ENCODE peak calls at places on chromosomes 11 and 22, in five cellular contexts. One of them, this sample, is unnamed.

GRCh38 chr11:19892876-19893275 is 180.2 kb downstream of the NAV2 start:
- DNase-seq in neural crest cell: no peak
- DNase-seq in stimulated activated CD4-positive, alpha-beta T cell treated with anti-CD3 and anti-CD28 coated beads, Interleukin-15, amount 100 ng/mL, for 1 hour: no peak
- DNase-seq in astrocyte of the cerebellum: no peak
- DNase-seq in amygdala: no peak
- DNase-seq in this sample: no peak

GRCh38 chr22:26318975-26319374 is 110.1 kb upstream of the ASPHD2 start:
- DNase-seq in neural crest cell: no peak
- DNase-seq in stimulated activated CD4-positive, alpha-beta T cell treated with anti-CD3 and anti-CD28 coated beads, Interleukin-15, amount 100 ng/mL, for 1 hour: no peak
- DNase-seq in astrocyte of the cerebellum: no peak
- DNase-seq in amygdala: no peak
- DNase-seq in this sample: no peak

GRCh38 chr11:12841946-12842630 is 167.0 kb upstream of the RASSF10 start:
- DNase-seq in neural crest cell: no peak
- DNase-seq in stimulated activated CD4-positive, alpha-beta T cell treated with anti-CD3 and anti-CD28 coated beads, Interleukin-15, amount 100 ng/mL, for 1 hour: no peak
- DNase-seq in astrocyte of the cerebellum: peak
- DNase-seq in amygdala: no peak
- DNase-seq in this sample: no peak

GRCh38 chr11:120714448-120714847 is 202.9 kb downstream of the GRIK4 start:
- DNase-seq in neural crest cell: no peak
- DNase-seq in stimulated activated CD4-positive, alpha-beta T cell treated with anti-CD3 and anti-CD28 coated beads, Interleukin-15, amount 100 ng/mL, for 1 hour: no peak
- DNase-seq in astrocyte of the cerebellum: no peak
- DNase-seq in amygdala: no peak
- DNase-seq in this sample: no peak

GRCh38 chr22:24359452-24360120 is 67.8 kb upstream of the ADORA2A start:
- DNase-seq in neural crest cell: no peak
- DNase-seq in stimulated activated CD4-positive, alpha-beta T cell treated with anti-CD3 and anti-CD28 coated beads, Interleukin-15, amount 100 ng/mL, for 1 hour: no peak
- DNase-seq in astrocyte of the cerebellum: no peak
- DNase-seq in amygdala: no peak
- DNase-seq in this sample: no peak

GRCh38 chr11:16194566-16194965 is 161.8 kb downstream of the SOX6 start:
- DNase-seq in neural crest cell: no peak
- DNase-seq in stimulated activated CD4-positive, alpha-beta T cell treated with anti-CD3 and anti-CD28 coated beads, Interleukin-15, amount 100 ng/mL, for 1 hour: no peak
- DNase-seq in astrocyte of the cerebellum: peak
- DNase-seq in amygdala: no peak
- DNase-seq in this sample: no peak

GRCh38 chr22:37282385-37282677 is at the start of gene CYTH4:
- DNase-seq in neural crest cell: no peak
- DNase-seq in stimulated activated CD4-positive, alpha-beta T cell treated with anti-CD3 and anti-CD28 coated beads, Interleukin-15, amount 100 ng/mL, for 1 hour: peak
- DNase-seq in astrocyte of the cerebellum: no peak
- DNase-seq in amygdala: no peak
- DNase-seq in this sample: peak

GRCh38 chr22:34851918-34852662 is 213.9 kb upstream of the ISX start:
- DNase-seq in neural crest cell: no peak
- DNase-seq in stimulated activated CD4-positive, alpha-beta T cell treated with anti-CD3 and anti-CD28 coated beads, Interleukin-15, amount 100 ng/mL, for 1 hour: no peak
- DNase-seq in astrocyte of the cerebellum: no peak
- DNase-seq in amygdala: no peak
- DNase-seq in this sample: no peak

GRCh38 chr11:353315-353857 is 15.9 kb upstream of the B4GALNT4 start:
- DNase-seq in neural crest cell: no peak
- DNase-seq in stimulated activated CD4-positive, alpha-beta T cell treated with anti-CD3 and anti-CD28 coated beads, Interleukin-15, amount 100 ng/mL, for 1 hour: no peak
- DNase-seq in astrocyte of the cerebellum: peak
- DNase-seq in amygdala: no peak
- DNase-seq in this sample: peak

GRCh38 chr22:28410050-28410816 is 269.4 kb downstream of the TTC28 start:
- DNase-seq in neural crest cell: no peak
- DNase-seq in stimulated activated CD4-positive, alpha-beta T cell treated with anti-CD3 and anti-CD28 coated beads, Interleukin-15, amount 100 ng/mL, for 1 hour: no peak
- DNase-seq in astrocyte of the cerebellum: peak
- DNase-seq in amygdala: no peak
- DNase-seq in this sample: no peak

GRCh38 chr11:121089566-121089965 is 11.5 kb upstream of the TECTA start:
- DNase-seq in neural crest cell: no peak
- DNase-seq in stimulated activated CD4-positive, alpha-beta T cell treated with anti-CD3 and anti-CD28 coated beads, Interleukin-15, amount 100 ng/mL, for 1 hour: no peak
- DNase-seq in astrocyte of the cerebellum: no peak
- DNase-seq in amygdala: no peak
- DNase-seq in this sample: no peak

GRCh38 chr11:94674005-94674491 is 94.1 kb upstream of the AMOTL1 start:
- DNase-seq in neural crest cell: no peak
- DNase-seq in stimulated activated CD4-positive, alpha-beta T cell treated with anti-CD3 and anti-CD28 coated beads, Interleukin-15, amount 100 ng/mL, for 1 hour: no peak
- DNase-seq in astrocyte of the cerebellum: no peak
- DNase-seq in amygdala: no peak
- DNase-seq in this sample: no peak

GRCh38 chr11:33692013-33692504 is 8.6 kb downstream of the C11orf91 start:
- DNase-seq in neural crest cell: no peak
- DNase-seq in stimulated activated CD4-positive, alpha-beta T cell treated with anti-CD3 and anti-CD28 coated beads, Interleukin-15, amount 100 ng/mL, for 1 hour: no peak
- DNase-seq in astrocyte of the cerebellum: peak
- DNase-seq in amygdala: peak
- DNase-seq in this sample: peak

GRCh38 chr11:63939351-63939920 is 634 bp downstream of the NAA40 start:
- DNase-seq in neural crest cell: no peak
- DNase-seq in stimulated activated CD4-positive, alpha-beta T cell treated with anti-CD3 and anti-CD28 coated beads, Interleukin-15, amount 100 ng/mL, for 1 hour: no peak
- DNase-seq in astrocyte of the cerebellum: no peak
- DNase-seq in amygdala: no peak
- DNase-seq in this sample: no peak

GRCh38 chr11:44261800-44262591 is 47.9 kb downstream of the ALX4 start:
- DNase-seq in neural crest cell: no peak
- DNase-seq in stimulated activated CD4-positive, alpha-beta T cell treated with anti-CD3 and anti-CD28 coated beads, Interleukin-15, amount 100 ng/mL, for 1 hour: no peak
- DNase-seq in astrocyte of the cerebellum: no peak
- DNase-seq in amygdala: no peak
- DNase-seq in this sample: no peak

GRCh38 chr11:81989093-81989492 is 744.6 kb downstream of the FAM181B start:
- DNase-seq in neural crest cell: no peak
- DNase-seq in stimulated activated CD4-positive, alpha-beta T cell treated with anti-CD3 and anti-CD28 coated beads, Interleukin-15, amount 100 ng/mL, for 1 hour: no peak
- DNase-seq in astrocyte of the cerebellum: peak
- DNase-seq in amygdala: no peak
- DNase-seq in this sample: no peak

GRCh38 chr22:49112661-49113626 is 714.7 kb downstream of the BRD1 start:
- DNase-seq in neural crest cell: no peak
- DNase-seq in stimulated activated CD4-positive, alpha-beta T cell treated with anti-CD3 and anti-CD28 coated beads, Interleukin-15, amount 100 ng/mL, for 1 hour: no peak
- DNase-seq in astrocyte of the cerebellum: no peak
- DNase-seq in amygdala: no peak
- DNase-seq in this sample: no peak

GRCh38 chr11:92739020-92739419 is 230.4 kb upstream of the MTNR1B start:
- DNase-seq in neural crest cell: no peak
- DNase-seq in stimulated activated CD4-positive, alpha-beta T cell treated with anti-CD3 and anti-CD28 coated beads, Interleukin-15, amount 100 ng/mL, for 1 hour: no peak
- DNase-seq in astrocyte of the cerebellum: no peak
- DNase-seq in amygdala: no peak
- DNase-seq in this sample: no peak

GRCh38 chr22:37556750-37557149 is 3.5 kb upstream of the CDC42EP1 start:
- DNase-seq in neural crest cell: no peak
- DNase-seq in stimulated activated CD4-positive, alpha-beta T cell treated with anti-CD3 and anti-CD28 coated beads, Interleukin-15, amount 100 ng/mL, for 1 hour: no peak
- DNase-seq in astrocyte of the cerebellum: no peak
- DNase-seq in amygdala: no peak
- DNase-seq in this sample: no peak

GRCh38 chr22:29310065-29310862 is 3.8 kb downstream of the GAS2L1 start:
- DNase-seq in neural crest cell: no peak
- DNase-seq in stimulated activated CD4-positive, alpha-beta T cell treated with anti-CD3 and anti-CD28 coated beads, Interleukin-15, amount 100 ng/mL, for 1 hour: no peak
- DNase-seq in astrocyte of the cerebellum: no peak
- DNase-seq in amygdala: no peak
- DNase-seq in this sample: peak

GRCh38 chr11:15675683-15676082 is 561.0 kb downstream of the INSC start:
- DNase-seq in neural crest cell: no peak
- DNase-seq in stimulated activated CD4-positive, alpha-beta T cell treated with anti-CD3 and anti-CD28 coated beads, Interleukin-15, amount 100 ng/mL, for 1 hour: no peak
- DNase-seq in astrocyte of the cerebellum: no peak
- DNase-seq in amygdala: no peak
- DNase-seq in this sample: no peak